ENCODE peak calls at places on chromosomes 5 and 9, in ten cellular contexts. B is T-helper 1 cell; Y is GOT3; O is ecto neural progenitor cell; U is CD8-positive, alpha-beta memory T cell; S is kidney; I is lung microvascular endothelial cell; X is AG09309; A is globus pallidus; L is neural crest cell. M is an unnamed sample.

GRCh38 chr5:153756540-153756939 is 266.1 kb downstream of the GRIA1 start:
- DNase-seq in B (no peak), Y (no peak), O (no peak), U (no peak), S (no peak), I (peak), X (no peak), A (no peak), L (no peak), M (no peak)

GRCh38 chr5:142201471-142201887 is 92.9 kb downstream of the NDFIP1 start:
- DNase-seq in B (no peak), Y (no peak), O (no peak), U (no peak), S (no peak), I (peak), X (peak), A (no peak), L (no peak), M (no peak)

GRCh38 chr9:80964374-80964773 is 725.0 kb downstream of the TLE1 start:
- DNase-seq in B (no peak), Y (no peak), O (no peak), U (no peak), S (no peak), I (no peak), X (no peak), A (no peak), L (no peak), M (no peak)

GRCh38 chr5:124072570-124072969 is 560.6 kb downstream of the CSNK1G3 start:
- DNase-seq in B (no peak), Y (no peak), O (no peak), U (no peak), S (no peak), I (no peak), X (no peak), A (no peak), L (no peak), M (no peak)

GRCh38 chr5:144072518-144072927 is 97.9 kb downstream of the YIPF5 start:
- DNase-seq in B (no peak), Y (no peak), O (no peak), U (no peak), S (no peak), I (peak), X (peak), A (no peak), L (no peak), M (no peak)

GRCh38 chr9:113421726-113422125 is 11.2 kb downstream of the C9orf43 start:
- DNase-seq in B (no peak), Y (no peak), O (no peak), U (no peak), S (no peak), I (no peak), X (no peak), A (no peak), L (no peak), M (no peak)

GRCh38 chr5:112186401-112186990 is 232.6 kb downstream of the EPB41L4A start:
- DNase-seq in B (peak), Y (no peak), O (no peak), U (no peak), S (no peak), I (peak), X (peak), A (peak), L (peak), M (peak)

GRCh38 chr9:136742640-136743391 is at the start of gene LCN10:
- DNase-seq in B (no peak), Y (no peak), O (peak), U (no peak), S (peak), I (no peak), X (no peak), A (no peak), L (no peak), M (no peak)

GRCh38 chr5:180121799-180122198 is 50.2 kb upstream of the RNF130 start:
- DNase-seq in B (no peak), Y (no peak), O (no peak), U (no peak), S (no peak), I (no peak), X (no peak), A (peak), L (no peak), M (no peak)

GRCh38 chr9:124659099-124659659 is 111.9 kb downstream of the NR6A1 start:
- DNase-seq in B (peak), Y (no peak), O (peak), U (no peak), S (peak), I (peak), X (peak), A (peak), L (peak), M (peak)

GRCh38 chr9:127406799-127407504 is 10.0 kb downstream of the SLC2A8 start:
- DNase-seq in B (no peak), Y (no peak), O (no peak), U (no peak), S (no peak), I (no peak), X (no peak), A (no peak), L (no peak), M (no peak)

GRCh38 chr5:107389130-107389553 is 281.6 kb downstream of the EFNA5 start:
- DNase-seq in B (peak), Y (no peak), O (no peak), U (no peak), S (no peak), I (peak), X (no peak), A (no peak), L (no peak), M (peak)